ENCODE peak calls at places on chromosomes 6 and 20, in five cellular contexts. T, J, H, R and X are unnamed samples.

GRCh38 chr6:164051427-164051826 is 636.9 kb downstream of the QKI start:
- DNase-seq in R (no peak), H (no peak), J (no peak), T (no peak), X (no peak)

GRCh38 chr6:5898563-5898962 is 108.2 kb downstream of the NRN1 start:
- DNase-seq in J (no peak), T (no peak), R (peak), H (no peak), X (peak)

GRCh38 chr6:52994031-52994788 is 874 bp downstream of the GSTA4 start:
- DNase-seq in T (peak), J (no peak), R (no peak), H (no peak), X (peak)

GRCh38 chr20:10314198-10314597 is 95.6 kb downstream of the SNAP25 start:
- DNase-seq in T (no peak), J (no peak), R (no peak), H (no peak), X (no peak)

GRCh38 chr20:54140067-54140466 is 33.7 kb downstream of the CYP24A1 start:
- DNase-seq in J (no peak), R (no peak), T (no peak), H (no peak), X (no peak)

GRCh38 chr6:101080597-101080996 is 199.5 kb upstream of the ASCC3 start:
- DNase-seq in J (no peak), T (no peak), H (no peak), R (no peak), X (no peak)

GRCh38 chr20:19757487-19757972 is 528 bp upstream of the RIN2 start:
- DNase-seq in T (peak), R (no peak), J (no peak), H (no peak), X (peak)

GRCh38 chr20:48683467-48684175 is 144.2 kb downstream of the PREX1 start:
- DNase-seq in J (no peak), T (no peak), H (no peak), R (no peak), X (no peak)

GRCh38 chr20:8082025-8082424 is 50.0 kb upstream of the PLCB1 start:
- DNase-seq in H (peak), T (peak), R (no peak), J (no peak), X (peak)

GRCh38 chr20:46772901-46773300 is 63.5 kb downstream of the SLC2A10 start:
- DNase-seq in J (no peak), H (no peak), T (peak), R (peak), X (peak)

GRCh38 chr20:16273812-16274560 is 299.3 kb downstream of the KIF16B start:
- DNase-seq in R (no peak), H (no peak), J (no peak), T (no peak), X (no peak)

GRCh38 chr20:50577175-50578018 is 67.2 kb downstream of the PTPN1 start:
- DNase-seq in H (no peak), T (no peak), J (no peak), R (no peak), X (no peak)

GRCh38 chr6:45433533-45434400 is 56.0 kb upstream of the SUPT3H start:
- DNase-seq in H (no peak), T (no peak), J (no peak), R (no peak), X (no peak)

GRCh38 chr6:137094411-137095008 is 49.7 kb upstream of the IL20RA start:
- DNase-seq in R (peak), T (peak), J (peak), H (no peak), X (peak)

GRCh38 chr20:62770916-62771315 is 25.4 kb upstream of the MRGBP start:
- DNase-seq in J (no peak), T (no peak), H (no peak), R (no peak), X (no peak)

GRCh38 chr6:42199106-42199981 is 4.6 kb upstream of the GUCA1B start:
- DNase-seq in T (peak), J (no peak), R (peak), H (no peak), X (no peak)

GRCh38 chr20:5689451-5689850 is 60.8 kb upstream of the SHLD1 start:
- DNase-seq in R (no peak), H (no peak), T (peak), J (no peak), X (no peak)

GRCh38 chr20:20005381-20005780 is 11.8 kb upstream of the NAA20 start:
- DNase-seq in H (no peak), T (peak), R (no peak), J (no peak), X (no peak)

GRCh38 chr20:47285189-47285588 is 71.3 kb downstream of the ZMYND8 start:
- DNase-seq in T (no peak), R (no peak), J (no peak), H (no peak), X (no peak)

GRCh38 chr6:98821739-98822405 is 12.5 kb upstream of the POU3F2 start:
- DNase-seq in J (no peak), R (no peak), H (no peak), T (no peak), X (no peak)

GRCh38 chr6:20313960-20314530 is 87.6 kb upstream of the E2F3 start:
- DNase-seq in R (no peak), H (no peak), T (no peak), J (no peak), X (no peak)

GRCh38 chr6:80769101-80769500 is 662.6 kb downstream of the BCKDHB start:
- DNase-seq in J (no peak), R (no peak), H (no peak), T (no peak), X (no peak)

GRCh38 chr6:170088349-170088951 is 202.4 kb downstream of the DLL1 start:
- DNase-seq in H (no peak), T (no peak), J (no peak), R (no peak), X (peak)

GRCh38 chr6:25222006-25222715 is 57.0 kb upstream of the CARMIL1 start:
- DNase-seq in J (no peak), T (no peak), H (no peak), R (no peak), X (no peak)

GRCh38 chr6:99216959-99217358 is 132.5 kb downstream of the FAXC start:
- DNase-seq in T (no peak), J (no peak), H (no peak), R (no peak), X (peak)

GRCh38 chr6:85551264-85551663 is 42.4 kb downstream of the SNX14 start:
- DNase-seq in T (no peak), J (no peak), H (no peak), R (peak), X (no peak)

GRCh38 chr6:31769684-31770371 is 7.3 kb downstream of the VWA7 start:
- DNase-seq in T (peak), R (peak), H (peak), J (peak), X (peak)

GRCh38 chr6:35011096-35012041 is 122.3 kb downstream of the ANKS1A start:
- DNase-seq in R (no peak), H (no peak), T (no peak), J (no peak), X (no peak)

GRCh38 chr6:27096834-27097511 is 150.5 kb upstream of the PRSS16 start:
- DNase-seq in R (no peak), H (peak), J (no peak), T (no peak), X (peak)

GRCh38 chr6:33684428-33684896 is 27.0 kb downstream of the UQCC2 start:
- DNase-seq in R (no peak), T (no peak), H (no peak), J (no peak), X (no peak)

GRCh38 chr6:154653853-154654252 is 79.4 kb upstream of the SCAF8 start:
- DNase-seq in H (no peak), R (no peak), T (no peak), J (no peak), X (no peak)

GRCh38 chr20:17935761-17936160 is 32.8 kb downstream of the SNX5 start:
- DNase-seq in H (no peak), T (no peak), J (no peak), R (no peak), X (no peak)

GRCh38 chr6:163392533-163392932 is 22.0 kb upstream of the QKI start:
- DNase-seq in T (no peak), J (no peak), H (no peak), R (peak), X (no peak)

GRCh38 chr6:21128601-21129000 is 464.9 kb upstream of the SOX4 start:
- DNase-seq in H (no peak), R (no peak), T (no peak), J (no peak), X (no peak)

GRCh38 chr20:49353348-49353747 is 75.5 kb upstream of the ZNFX1 start:
- DNase-seq in R (no peak), H (no peak), T (no peak), J (no peak), X (no peak)

GRCh38 chr6:138503881-138504680 is 4.8 kb upstream of the NHSL1 start:
- DNase-seq in T (peak), H (no peak), J (no peak), R (no peak), X (no peak)

GRCh38 chr20:64037199-64037497 is 1.2 kb downstream of the C20orf204 start:
- DNase-seq in T (no peak), R (no peak), H (no peak), J (no peak), X (no peak)

GRCh38 chr6:122276637-122277036 is 122.8 kb upstream of the HSF2 start:
- DNase-seq in R (no peak), H (no peak), T (no peak), J (no peak), X (no peak)

GRCh38 chr6:107699191-107700015 is 124.7 kb downstream of the SCML4 start:
- DNase-seq in H (no peak), J (no peak), R (no peak), T (no peak), X (no peak)
- TF ChIP-seq ATF2 in H (no peak), J (no peak), R (no peak), T (no peak), X (no peak)

DNA sequence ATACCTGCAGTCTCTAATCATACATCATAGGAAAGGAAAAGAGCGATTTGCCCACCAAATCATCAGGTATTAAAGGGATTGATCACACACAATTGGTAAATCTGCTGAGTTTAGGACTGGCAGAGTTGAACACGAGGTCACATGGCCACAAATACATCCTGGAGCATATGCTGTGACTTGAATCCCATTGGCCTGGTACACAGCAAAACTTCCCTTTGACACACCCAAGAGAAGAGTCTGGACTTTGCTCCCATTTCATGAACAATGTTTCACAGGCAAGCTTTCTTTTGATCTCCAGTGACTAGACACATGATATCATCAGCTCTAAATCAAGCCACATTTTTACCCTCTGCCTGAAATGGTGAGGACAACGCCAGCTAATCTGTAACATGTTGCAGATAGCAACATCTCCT is 117.9 kb downstream of the ISM1 start:
- DNase-seq in R (no peak), J (no peak), H (no peak), T (peak), X (no peak)
- TF ChIP-seq ATF2 in R (no peak), J (no peak), H (no peak), T (peak), X (no peak)

GRCh38 chr6:12181481-12181880 is 108.7 kb upstream of the EDN1 start:
- DNase-seq in H (no peak), T (no peak), R (no peak), J (no peak), X (no peak)
- TF ChIP-seq ATF2 in H (no peak), T (no peak), R (no peak), J (no peak), X (no peak)

GRCh38 chr6:151240861-151241642 is 1.3 kb downstream of the AKAP12 start:
- DNase-seq in T (no peak), R (no peak), J (no peak), H (no peak), X (peak)
- TF ChIP-seq ATF2 in T (no peak), R (no peak), J (no peak), H (no peak), X (no peak)

DNA sequence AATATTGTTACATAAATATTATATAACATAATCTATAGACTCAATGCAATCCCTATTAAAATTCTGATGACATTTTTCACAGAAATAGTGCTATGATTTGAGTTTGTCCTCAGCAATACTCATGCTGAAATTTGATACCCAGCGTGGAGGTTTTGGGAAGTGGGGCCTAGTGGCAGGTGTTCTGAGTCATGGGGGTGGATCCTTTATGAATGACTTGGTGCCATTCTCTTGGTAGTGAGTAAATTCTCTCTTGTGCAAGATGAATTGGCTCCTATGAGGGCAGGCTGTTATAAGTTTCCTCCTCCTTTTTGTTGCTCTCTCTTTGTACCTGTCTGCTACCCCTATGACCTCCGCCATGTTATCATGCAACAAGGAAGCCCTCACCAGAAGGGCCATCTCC is 65.8 kb downstream of the SHPRH start:
- DNase-seq in R (no peak), J (no peak), H (no peak), T (no peak), X (no peak)
- TF ChIP-seq ATF2 in R (no peak), J (no peak), H (no peak), T (no peak), X (no peak)

GRCh38 chr6:1947922-1948321 is 297.5 kb downstream of the GMDS start:
- DNase-seq in J (no peak), T (no peak), H (no peak), R (no peak), X (no peak)

GRCh38 chr6:1950631-1951030 is 294.8 kb downstream of the GMDS start:
- DNase-seq in J (no peak), R (no peak), H (no peak), T (no peak), X (no peak)

GRCh38 chr6:1949533-1949932 is 295.9 kb downstream of the GMDS start:
- DNase-seq in R (no peak), J (no peak), T (peak), H (no peak), X (no peak)

GRCh38 chr6:1957746-1958145 is 287.7 kb downstream of the GMDS start:
- DNase-seq in T (no peak), R (no peak), H (no peak), J (no peak), X (no peak)

GRCh38 chr6:1952726-1953360 is 292.6 kb downstream of the GMDS start:
- DNase-seq in J (no peak), H (no peak), R (no peak), T (no peak), X (no peak)
- TF ChIP-seq ATF2 in J (no peak), H (no peak), R (no peak), T (no peak), X (no peak)